ENCODE peak calls at places on chromosomes 11 and 22, in seven cellular contexts. One of them, this sample, is unnamed.

GRCh38 chr11:89381094-89381493 is 110.1 kb downstream of the NOX4 start:
- DNase-seq in HCT116: no peak
- DNase-seq in HepG2: no peak
- DNase-seq in SK-N-SH: no peak
- DNase-seq in K562: no peak
- DNase-seq in H1: no peak
- DNase-seq in GM12878: no peak
- DNase-seq in this sample: no peak

GRCh38 chr11:67572747-67573419 is 10.7 kb upstream of the GSTP1 start:
- DNase-seq in HCT116: peak
- DNase-seq in HepG2: peak
- DNase-seq in SK-N-SH: peak
- DNase-seq in K562: peak
- DNase-seq in H1: no peak
- DNase-seq in GM12878: no peak
- DNase-seq in this sample: peak

GRCh38 chr11:90500922-90501568 is 278.2 kb upstream of the CHORDC1 start:
- DNase-seq in HCT116: no peak
- DNase-seq in HepG2: no peak
- DNase-seq in SK-N-SH: no peak
- DNase-seq in K562: no peak
- DNase-seq in H1: no peak
- DNase-seq in GM12878: no peak
- DNase-seq in this sample: no peak

GRCh38 chr11:89421718-89422117 is 69.5 kb downstream of the NOX4 start:
- DNase-seq in HCT116: no peak
- DNase-seq in HepG2: no peak
- DNase-seq in SK-N-SH: no peak
- DNase-seq in K562: no peak
- DNase-seq in H1: no peak
- DNase-seq in GM12878: no peak
- DNase-seq in this sample: no peak

GRCh38 chr11:64060861-64061444 is 25.2 kb downstream of the FLRT1 start:
- DNase-seq in HCT116: no peak
- DNase-seq in HepG2: no peak
- DNase-seq in SK-N-SH: peak
- DNase-seq in K562: peak
- DNase-seq in H1: no peak
- DNase-seq in GM12878: no peak
- DNase-seq in this sample: no peak

GRCh38 chr22:36439481-36440271 is 41.8 kb downstream of the TXN2 start:
- DNase-seq in HCT116: no peak
- DNase-seq in HepG2: peak
- DNase-seq in SK-N-SH: peak
- DNase-seq in K562: peak
- DNase-seq in H1: no peak
- DNase-seq in GM12878: no peak
- DNase-seq in this sample: no peak

GRCh38 chr11:74134661-74135515 is 35.9 kb downstream of the C2CD3 start:
- DNase-seq in HCT116: peak
- DNase-seq in HepG2: no peak
- DNase-seq in SK-N-SH: no peak
- DNase-seq in K562: no peak
- DNase-seq in H1: no peak
- DNase-seq in GM12878: no peak
- DNase-seq in this sample: no peak

GRCh38 chr11:130400793-130401483 is 27.5 kb downstream of the ADAMTS8 start:
- DNase-seq in HCT116: no peak
- DNase-seq in HepG2: no peak
- DNase-seq in SK-N-SH: no peak
- DNase-seq in K562: no peak
- DNase-seq in H1: no peak
- DNase-seq in GM12878: no peak
- DNase-seq in this sample: peak

GRCh38 chr22:49966041-49966715 is 5.6 kb downstream of the PIM3 start:
- DNase-seq in HCT116: no peak
- DNase-seq in HepG2: no peak
- DNase-seq in SK-N-SH: peak
- DNase-seq in K562: no peak
- DNase-seq in H1: no peak
- DNase-seq in GM12878: no peak
- DNase-seq in this sample: no peak

GRCh38 chr11:86735462-86736302 is 63.3 kb upstream of the ME3 start:
- DNase-seq in HCT116: no peak
- DNase-seq in HepG2: no peak
- DNase-seq in SK-N-SH: no peak
- DNase-seq in K562: no peak
- DNase-seq in H1: no peak
- DNase-seq in GM12878: no peak
- DNase-seq in this sample: peak

GRCh38 chr22:31692186-31692886 is 30.3 kb upstream of the PISD start:
- DNase-seq in HCT116: no peak
- DNase-seq in HepG2: no peak
- DNase-seq in SK-N-SH: no peak
- DNase-seq in K562: no peak
- DNase-seq in H1: no peak
- DNase-seq in GM12878: no peak
- DNase-seq in this sample: no peak

GRCh38 chr22:45878901-45879551 is 97.9 kb downstream of the WNT7B start:
- DNase-seq in HCT116: no peak
- DNase-seq in HepG2: no peak
- DNase-seq in SK-N-SH: no peak
- DNase-seq in K562: no peak
- DNase-seq in H1: no peak
- DNase-seq in GM12878: no peak
- DNase-seq in this sample: no peak

GRCh38 chr11:120208777-120209176 is 2.1 kb upstream of the OAF start:
- DNase-seq in HCT116: no peak
- DNase-seq in HepG2: peak
- DNase-seq in SK-N-SH: no peak
- DNase-seq in K562: no peak
- DNase-seq in H1: no peak
- DNase-seq in GM12878: no peak
- DNase-seq in this sample: no peak

GRCh38 chr11:119479685-119480275 is 56.8 kb upstream of the THY1 start:
- DNase-seq in HCT116: no peak
- DNase-seq in HepG2: peak
- DNase-seq in SK-N-SH: no peak
- DNase-seq in K562: peak
- DNase-seq in H1: no peak
- DNase-seq in GM12878: no peak
- DNase-seq in this sample: peak

GRCh38 chr11:73734996-73735395 is 25.9 kb downstream of the RAB6A start:
- DNase-seq in HCT116: no peak
- DNase-seq in HepG2: no peak
- DNase-seq in SK-N-SH: no peak
- DNase-seq in K562: no peak
- DNase-seq in H1: no peak
- DNase-seq in GM12878: no peak
- DNase-seq in this sample: no peak

GRCh38 chr22:49551446-49551845 is 276.2 kb downstream of the BRD1 start:
- DNase-seq in HCT116: no peak
- DNase-seq in HepG2: no peak
- DNase-seq in SK-N-SH: no peak
- DNase-seq in K562: no peak
- DNase-seq in H1: no peak
- DNase-seq in GM12878: no peak
- DNase-seq in this sample: no peak

GRCh38 chr11:67641302-67642147 is 2.0 kb upstream of the TBX10 start:
- DNase-seq in HCT116: no peak
- DNase-seq in HepG2: peak
- DNase-seq in SK-N-SH: no peak
- DNase-seq in K562: no peak
- DNase-seq in H1: no peak
- DNase-seq in GM12878: no peak
- DNase-seq in this sample: no peak

GRCh38 chr11:112610996-112611795 is 350.0 kb upstream of the NCAM1 start:
- DNase-seq in HCT116: no peak
- DNase-seq in HepG2: no peak
- DNase-seq in SK-N-SH: no peak
- DNase-seq in K562: no peak
- DNase-seq in H1: no peak
- DNase-seq in GM12878: no peak
- DNase-seq in this sample: no peak
- TF ChIP-seq JUND in HCT116: no peak
- TF ChIP-seq JUND in HepG2: no peak
- TF ChIP-seq JUND in SK-N-SH: peak
- TF ChIP-seq JUND in K562: no peak
- TF ChIP-seq JUND in H1: no peak
- TF ChIP-seq JUND in GM12878: no peak
- TF ChIP-seq JUND in this sample: no peak

DNA sequence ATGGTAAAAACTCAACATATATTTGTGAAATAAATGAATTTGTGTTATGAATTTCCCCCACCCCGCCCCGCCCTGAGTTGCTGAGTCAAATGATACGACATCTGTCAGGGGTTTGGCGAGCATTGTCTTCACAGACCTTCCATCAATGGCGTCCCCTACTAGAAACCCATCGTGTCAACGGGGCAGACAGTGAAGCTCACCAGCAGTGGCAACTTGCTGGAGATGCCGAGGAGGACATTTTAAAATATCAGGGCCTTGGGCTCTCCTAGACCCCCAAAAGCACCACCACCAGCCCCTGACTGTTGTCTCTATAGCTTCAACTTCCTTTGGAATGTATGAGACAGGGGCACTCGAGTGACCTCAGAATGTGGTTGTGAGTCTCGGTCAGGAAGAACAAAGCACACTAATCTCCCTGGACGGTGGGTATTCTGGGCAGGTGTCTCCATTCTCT is 776 bp upstream of the NXF1 start:
- DNase-seq in HCT116: no peak
- DNase-seq in HepG2: no peak
- DNase-seq in SK-N-SH: peak
- DNase-seq in K562: peak
- DNase-seq in H1: no peak
- DNase-seq in GM12878: no peak
- DNase-seq in this sample: no peak
- TF ChIP-seq JUND in HCT116: no peak
- TF ChIP-seq JUND in HepG2: no peak
- TF ChIP-seq JUND in SK-N-SH: no peak
- TF ChIP-seq JUND in K562: no peak
- TF ChIP-seq JUND in H1: no peak
- TF ChIP-seq JUND in GM12878: no peak
- TF ChIP-seq JUND in this sample: no peak

DNA sequence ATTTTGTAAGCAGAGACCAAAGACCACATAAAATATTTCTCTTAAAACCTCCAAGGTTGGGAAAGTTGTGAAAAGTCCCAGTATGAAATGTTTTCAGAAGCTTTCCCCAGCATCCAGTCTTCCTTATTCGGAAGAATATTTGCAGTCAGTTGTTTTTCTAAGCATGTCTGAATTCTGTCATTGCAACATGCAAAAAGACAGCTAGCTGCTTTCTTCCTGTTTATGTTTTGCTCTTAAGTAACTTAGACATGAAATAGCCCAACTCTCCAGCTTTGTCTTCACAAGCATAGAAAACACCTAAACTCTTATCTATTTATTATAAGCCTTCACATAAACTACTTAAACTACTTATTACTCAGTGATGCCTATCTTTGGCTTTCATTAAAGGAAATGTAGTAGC is 57.9 kb upstream of the MMP13 start:
- DNase-seq in HCT116: no peak
- DNase-seq in HepG2: no peak
- DNase-seq in SK-N-SH: no peak
- DNase-seq in K562: no peak
- DNase-seq in H1: no peak
- DNase-seq in GM12878: no peak
- DNase-seq in this sample: no peak
- TF ChIP-seq JUND in HCT116: no peak
- TF ChIP-seq JUND in HepG2: no peak
- TF ChIP-seq JUND in SK-N-SH: no peak
- TF ChIP-seq JUND in K562: no peak
- TF ChIP-seq JUND in H1: no peak
- TF ChIP-seq JUND in GM12878: no peak
- TF ChIP-seq JUND in this sample: no peak

GRCh38 chr11:127195791-127196190 is 195.2 kb upstream of the KIRREL3 start:
- DNase-seq in HCT116: no peak
- DNase-seq in HepG2: no peak
- DNase-seq in SK-N-SH: no peak
- DNase-seq in K562: no peak
- DNase-seq in H1: no peak
- DNase-seq in GM12878: no peak
- DNase-seq in this sample: no peak

GRCh38 chr11:127193916-127194315 is 193.3 kb upstream of the KIRREL3 start:
- DNase-seq in HCT116: no peak
- DNase-seq in HepG2: no peak
- DNase-seq in SK-N-SH: no peak
- DNase-seq in K562: no peak
- DNase-seq in H1: no peak
- DNase-seq in GM12878: no peak
- DNase-seq in this sample: no peak

GRCh38 chr11:127202105-127202504 is 201.5 kb upstream of the KIRREL3 start:
- DNase-seq in HCT116: no peak
- DNase-seq in HepG2: no peak
- DNase-seq in SK-N-SH: no peak
- DNase-seq in K562: no peak
- DNase-seq in H1: no peak
- DNase-seq in GM12878: no peak
- DNase-seq in this sample: no peak

GRCh38 chr11:127199306-127199801 is 198.8 kb upstream of the KIRREL3 start:
- DNase-seq in HCT116: no peak
- DNase-seq in HepG2: no peak
- DNase-seq in SK-N-SH: no peak
- DNase-seq in K562: no peak
- DNase-seq in H1: no peak
- DNase-seq in GM12878: no peak
- DNase-seq in this sample: no peak
- TF ChIP-seq JUND in HCT116: no peak
- TF ChIP-seq JUND in HepG2: no peak
- TF ChIP-seq JUND in SK-N-SH: no peak
- TF ChIP-seq JUND in K562: no peak
- TF ChIP-seq JUND in H1: no peak
- TF ChIP-seq JUND in GM12878: no peak
- TF ChIP-seq JUND in this sample: no peak